ENCODE peak calls at places on chromosome 1, in four cellular contexts. A, K, Q and R are unnamed samples.

GRCh38 chr1:164320780-164321683 is 238.0 kb upstream of the PBX1 start:
- DNase-seq in A (peak; percentile 74), K (peak; percentile 71), Q (no peak), R (peak; percentile 10)

GRCh38 chr1:151475175-151475574 is 15.9 kb upstream of the POGZ start:
- DNase-seq in K (no peak), Q (no peak), A (no peak), R (no peak)

GRCh38 chr1:10107985-10108663 is 75.4 kb downstream of the UBE4B start:
- DNase-seq in K (no peak), A (no peak), Q (peak; percentile 32), R (no peak)

GRCh38 chr1:17558541-17558940 is 19.0 kb downstream of the ARHGEF10L start:
- DNase-seq in K (no peak), Q (no peak), A (no peak), R (no peak)

GRCh38 chr1:224864006-224864405 is 65.5 kb upstream of the DNAH14 start:
- DNase-seq in K (no peak), A (no peak), Q (no peak), R (no peak)

GRCh38 chr1:229004227-229004833 is 266.6 kb upstream of the RAB4A start:
- DNase-seq in K (no peak), Q (no peak), A (no peak), R (no peak)

GRCh38 chr1:54497338-54497737 is 50.7 kb upstream of the ACOT11 start:
- DNase-seq in K (no peak), Q (no peak), A (no peak), R (no peak)

GRCh38 chr1:26833432-26834405 is 7.2 kb downstream of the ZDHHC18 start:
- DNase-seq in Q (no peak), A (no peak), K (peak; percentile 83), R (peak; percentile 57)

GRCh38 chr1:89941110-89941770 is 53.7 kb upstream of the ZNF326 start:
- DNase-seq in Q (no peak), A (peak; percentile 16), K (no peak), R (no peak)

GRCh38 chr1:29676496-29676895 is 440.2 kb downstream of the PTPRU start:
- DNase-seq in K (no peak), Q (no peak), A (no peak), R (no peak)

GRCh38 chr1:97646071-97646470 is 274.8 kb downstream of the DPYD start:
- DNase-seq in K (no peak), A (no peak), Q (no peak), R (no peak)

GRCh38 chr1:228735871-228736586 is 750 bp downstream of the RHOU start:
- DNase-seq in A (peak; percentile 68), Q (no peak), K (peak; percentile 85), R (peak; percentile 74)

GRCh38 chr1:9444532-9444931 is 94.7 kb upstream of the SLC25A33 start:
- DNase-seq in K (no peak), Q (no peak), A (no peak), R (no peak)

GRCh38 chr1:206472886-206473285 is 2.6 kb downstream of the IKBKE start:
- DNase-seq in A (no peak), Q (no peak), K (no peak), R (no peak)

GRCh38 chr1:158002630-158003408 is 9.4 kb downstream of the KIRREL1 start:
- DNase-seq in A (no peak), K (no peak), Q (no peak), R (no peak)

GRCh38 chr1:204874274-204874673 is 3.6 kb downstream of the NFASC start:
- DNase-seq in A (no peak), Q (no peak), K (no peak), R (no peak)

GRCh38 chr1:19765623-19766022 is 34.1 kb downstream of the TMCO4 start:
- DNase-seq in A (no peak), K (no peak), Q (peak; percentile 5), R (no peak)

GRCh38 chr1:8947127-8947691 is 1.5 kb downstream of the CA6 start:
- DNase-seq in A (no peak), Q (no peak), K (no peak), R (no peak)

GRCh38 chr1:240107058-240107684 is 15.5 kb downstream of the FMN2 start:
- DNase-seq in A (peak; percentile 13), K (no peak), Q (no peak), R (no peak)